ENCODE peak calls at places on chromosome 12, in four cellular contexts. M, R, S and O are unnamed samples.
A peak's percentile ranks its signal among the peaks of the same experiment; 100 is the strongest.

GRCh38 chr12:117671734-117672133 is 297.1 kb downstream of the KSR2 start:
- DNase-seq in S (peak; percentile 55), R (peak; percentile 5), M (peak; percentile 75), O (no peak)

GRCh38 chr12:104360988-104361707 is 57.6 kb downstream of the EID3 start:
- DNase-seq in S (no peak), M (no peak), R (no peak), O (no peak)

GRCh38 chr12:76618031-76618430 is 58.5 kb upstream of the OSBPL8 start:
- DNase-seq in S (no peak), M (no peak), R (no peak), O (no peak)

GRCh38 chr12:9122166-9122609 is 6.5 kb upstream of the A2M start:
- DNase-seq in S (no peak), M (no peak), R (peak; percentile 99), O (no peak)

GRCh38 chr12:77122236-77122635 is 56.9 kb upstream of the E2F7 start:
- DNase-seq in S (no peak), R (peak; percentile 13), M (no peak), O (no peak)

GRCh38 chr12:124523071-124523470 is 44.3 kb downstream of the NCOR2 start:
- DNase-seq in R (no peak), S (no peak), M (no peak), O (no peak)

GRCh38 chr12:29980304-29980703 is 196.6 kb upstream of the TMTC1 start:
- DNase-seq in S (no peak), R (no peak), M (no peak), O (no peak)

GRCh38 chr12:45336331-45336730 is 120.4 kb downstream of the ANO6 start:
- DNase-seq in R (no peak), M (no peak), S (peak; percentile 54), O (no peak)

GRCh38 chr12:100127766-100128508 is 14.7 kb downstream of the BLTP3B start:
- DNase-seq in M (no peak), R (peak; percentile 44), S (no peak), O (no peak)

GRCh38 chr12:124335426-124336183 is 40.7 kb downstream of the RFLNA start:
- DNase-seq in M (no peak), R (no peak), S (no peak), O (no peak)

GRCh38 chr12:80226576-80226975 is 127.2 kb downstream of the OTOGL start:
- DNase-seq in R (no peak), S (no peak), M (no peak), O (no peak)

GRCh38 chr12:20006856-20007255 is 361.5 kb upstream of the PDE3A start:
- DNase-seq in M (no peak), R (no peak), S (no peak), O (no peak)

GRCh38 chr12:68476786-68477185 is 133.9 kb upstream of the RAP1B start:
- DNase-seq in M (no peak), R (no peak), S (no peak), O (no peak)
- TF ChIP-seq HDAC6 in M (no peak), R (no peak), S (no peak), O (no peak)

DNA sequence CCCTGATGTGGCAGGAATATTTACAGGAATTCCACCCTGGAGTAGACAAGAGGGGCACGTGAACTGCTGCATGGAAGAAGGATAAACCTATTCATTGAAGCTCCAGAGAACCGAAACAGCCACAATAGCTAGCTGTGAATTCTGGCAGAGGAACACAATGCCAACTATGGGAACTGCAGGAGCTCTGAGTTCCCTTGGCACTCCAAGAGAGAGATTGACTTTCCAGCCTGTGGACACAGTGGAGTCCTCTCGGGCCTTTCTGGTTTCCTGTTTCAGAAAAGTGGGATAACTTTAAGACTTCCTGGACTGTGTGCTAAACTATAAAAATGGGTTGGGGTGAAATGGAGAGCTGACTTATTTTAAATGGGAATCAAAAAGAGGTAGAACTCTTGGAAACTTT is 11.9 kb downstream of the CACNA2D4 start:
- DNase-seq in R (no peak), S (no peak), M (no peak), O (no peak)
- TF ChIP-seq CTCF in R (no peak), S (no peak), M (no peak), O (no peak)

DNA sequence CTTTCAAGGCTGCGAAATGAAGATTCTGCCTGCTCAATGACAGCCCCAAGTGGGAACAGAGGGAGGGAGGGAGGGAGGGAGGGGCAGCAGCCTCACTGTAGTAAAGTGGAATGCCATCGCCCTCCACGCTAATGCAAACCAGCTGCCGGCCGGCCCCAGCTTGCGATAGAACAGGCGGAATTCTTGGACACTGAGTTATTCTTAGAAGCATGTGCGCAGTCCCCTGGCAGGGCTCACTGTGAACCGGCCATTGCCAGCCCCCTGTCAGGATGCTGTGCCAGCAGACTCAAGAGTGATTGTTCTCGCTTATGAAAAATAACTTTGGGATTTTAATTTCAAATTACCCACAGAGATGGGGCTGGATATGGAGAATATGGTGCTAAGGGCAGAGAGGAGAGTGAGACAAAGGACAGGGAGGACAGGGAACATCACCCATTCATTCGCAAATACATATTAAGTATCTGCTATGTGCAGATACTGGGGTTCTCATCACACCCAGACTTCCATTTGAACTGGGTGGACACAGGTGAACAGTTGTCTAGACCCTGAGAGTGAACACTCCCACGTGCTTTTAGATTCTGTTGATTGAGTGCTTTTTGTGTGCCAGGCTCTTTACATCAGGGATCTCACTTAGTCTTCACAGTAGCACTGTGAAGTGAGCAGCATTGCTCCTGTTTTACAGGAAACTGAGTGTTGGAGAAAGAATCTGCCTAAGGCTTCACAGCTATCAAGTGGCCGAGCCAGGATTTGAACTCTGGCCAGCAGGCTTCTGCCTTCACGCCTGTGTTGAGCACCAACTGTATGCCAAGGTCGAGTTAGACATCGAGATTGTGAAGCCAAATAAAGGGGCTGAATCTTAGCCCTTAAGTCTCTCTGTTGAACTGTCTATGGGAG is 192.9 kb downstream of the C12orf75 start:
- DNase-seq in M (no peak), S (no peak), R (no peak), O (no peak)
- TF ChIP-seq HDAC6 in M (no peak), S (no peak), R (no peak), O (no peak)

GRCh38 chr12:51948066-51948465 is 3.4 kb upstream of the ACVR1B start:
- DNase-seq in M (no peak), S (no peak), R (no peak), O (no peak)
- TF ChIP-seq CTCF in M (no peak), S (no peak), R (no peak), O (no peak)

GRCh38 chr12:107395817-107396216 is 289.8 kb upstream of the PWP1 start:
- DNase-seq in S (no peak), R (no peak), M (no peak), O (no peak)
- TF ChIP-seq HDAC6 in S (no peak), R (no peak), M (no peak), O (no peak)